ENCODE peak calls at places on chromosomes 4 and X, in ten cellular contexts. Z, O, X, P, G, R, M, N, D and L are unnamed samples.

GRCh38 chr4:119310826-119311225 is 11.1 kb downstream of the FABP2 start:
- DNase-seq in N (no peak), X (no peak), D (no peak), Z (no peak), G (no peak), O (no peak), P (no peak), R (no peak), M (no peak), L (no peak)

GRCh38 chr4:14559641-14560040 is 442.6 kb upstream of the CPEB2 start:
- DNase-seq in M (no peak), R (no peak), X (no peak), P (no peak), G (no peak), N (no peak), D (no peak), Z (no peak), O (no peak), L (no peak)

GRCh38 chrX:53511302-53511701 is 77.1 kb upstream of the HSD17B10 start:
- DNase-seq in X (no peak), D (no peak), R (no peak), Z (no peak), N (no peak), G (no peak), M (no peak), O (no peak), P (no peak), L (no peak)

GRCh38 chr4:120557372-120557771 is 365.2 kb downstream of the PRDM5 start:
- DNase-seq in D (no peak), Z (no peak), P (no peak), G (peak), X (no peak), O (no peak), M (no peak), R (no peak), N (no peak), L (peak)

GRCh38 chr4:123833156-123833555 is 436.6 kb downstream of the SPRY1 start:
- DNase-seq in Z (no peak), N (no peak), D (no peak), O (no peak), G (peak), R (no peak), P (no peak), X (no peak), M (no peak), L (no peak)

GRCh38 chr4:180665994-180666818 is 1577.0 kb upstream of the TENM3 start:
- DNase-seq in M (peak), O (peak), D (peak), X (no peak), P (peak), Z (no peak), G (peak), N (peak), R (peak), L (no peak)

GRCh38 chr4:177051473-177052060 is 258.1 kb upstream of the NEIL3 start:
- DNase-seq in G (peak), D (no peak), R (peak), N (no peak), P (peak), M (no peak), O (peak), Z (no peak), X (no peak), L (no peak)

GRCh38 chr4:48602222-48602621 is 112.2 kb downstream of the ZAR1 start:
- DNase-seq in D (no peak), X (no peak), O (no peak), P (no peak), N (peak), G (peak), M (peak), Z (no peak), R (no peak), L (peak)

GRCh38 chr4:108385076-108385475 is 216.3 kb upstream of the LEF1 start:
- DNase-seq in G (no peak), O (no peak), X (no peak), P (no peak), R (no peak), M (no peak), Z (no peak), D (no peak), N (no peak), L (no peak)

GRCh38 chr4:76504613-76505465 is 69.8 kb downstream of the SHROOM3 start:
- DNase-seq in P (peak), D (no peak), R (peak), O (peak), N (peak), G (peak), Z (no peak), M (peak), X (no peak), L (no peak)

GRCh38 chrX:69015156-69015555 is 150.1 kb downstream of the PJA1 start:
- DNase-seq in M (no peak), X (peak), P (no peak), R (peak), N (no peak), G (no peak), O (no peak), Z (no peak), D (no peak), L (no peak)

GRCh38 chr4:22240814-22241213 is 275.1 kb downstream of the ADGRA3 start:
- DNase-seq in O (no peak), N (no peak), X (no peak), R (no peak), D (no peak), G (no peak), Z (no peak), M (no peak), P (no peak), L (no peak)

GRCh38 chr4:142406917-142407501 is 439.1 kb downstream of the INPP4B start:
- DNase-seq in M (no peak), Z (no peak), D (no peak), P (no peak), N (no peak), X (no peak), G (no peak), R (no peak), O (no peak), L (no peak)

GRCh38 chrX:85052636-85053343 is 49.1 kb downstream of the APOOL start:
- DNase-seq in P (no peak), N (peak), R (no peak), X (no peak), O (no peak), Z (no peak), G (peak), D (no peak), M (peak), L (peak)

GRCh38 chr4:30720656-30721352 is 635 bp downstream of the PCDH7 start:
- DNase-seq in P (peak), R (peak), G (no peak), D (no peak), M (peak), X (peak), N (no peak), O (no peak), Z (no peak), L (no peak)

GRCh38 chr4:40629401-40630334 is at the start of gene RBM47:
- DNase-seq in O (no peak), N (no peak), R (peak), X (peak), G (peak), M (peak), D (peak), P (peak), Z (peak), L (no peak)

GRCh38 chr4:176360446-176360845 is 40.7 kb downstream of the SPCS3 start:
- DNase-seq in Z (no peak), P (no peak), N (no peak), D (no peak), R (no peak), X (no peak), M (no peak), O (no peak), G (peak), L (no peak)

GRCh38 chrX:73127700-73128241 is 48.5 kb upstream of the PABPC1L2A start:
- DNase-seq in N (no peak), D (no peak), R (no peak), O (no peak), Z (no peak), G (no peak), X (peak), M (no peak), P (peak), L (no peak)

GRCh38 chr4:107035711-107036601 is at the start of gene DKK2:
- DNase-seq in Z (no peak), R (peak), X (peak), O (no peak), G (peak), D (peak), P (peak), N (no peak), M (peak), L (no peak)

GRCh38 chr4:38237139-38237538 is 276.9 kb downstream of the PTTG2 start:
- DNase-seq in G (peak), O (no peak), N (peak), M (peak), Z (no peak), X (no peak), D (no peak), R (no peak), P (no peak), L (peak)

GRCh38 chrX:109134777-109135176 is 347.1 kb downstream of the GUCY2F start:
- DNase-seq in R (no peak), O (no peak), D (no peak), P (no peak), X (no peak), N (no peak), M (no peak), Z (no peak), G (no peak), L (no peak)

GRCh38 chr4:69754926-69755580 is 5.4 kb downstream of the SULT1B1 start:
- DNase-seq in D (no peak), O (no peak), M (no peak), X (no peak), Z (no peak), G (no peak), P (no peak), R (no peak), N (no peak), L (no peak)

GRCh38 chr4:152894673-152895072 is 41.5 kb upstream of the FHDC1 start:
- DNase-seq in O (no peak), D (no peak), N (peak), G (peak), R (no peak), M (peak), P (no peak), X (no peak), Z (no peak), L (peak)

GRCh38 chrX:154368630-154369452 is 5.6 kb downstream of the FLNA start:
- DNase-seq in G (peak), R (peak), P (no peak), N (peak), X (no peak), M (peak), O (no peak), D (no peak), Z (peak), L (peak)

GRCh38 chrX:118761950-118762725 is 34.7 kb downstream of the IL13RA1 start:
- DNase-seq in Z (no peak), P (no peak), X (no peak), D (no peak), M (no peak), O (no peak), G (no peak), R (no peak), N (no peak), L (no peak)

GRCh38 chr4:41957634-41958033 is 22.4 kb downstream of the TMEM33 start:
- DNase-seq in D (no peak), R (peak), N (no peak), M (no peak), P (peak), O (no peak), X (no peak), G (peak), Z (no peak), L (no peak)

GRCh38 chr4:5971077-5971447 is 47.2 kb downstream of the C4orf50 start:
- DNase-seq in D (no peak), M (no peak), G (no peak), R (no peak), N (no peak), O (no peak), Z (no peak), X (peak), P (no peak), L (no peak)

GRCh38 chr4:4406455-4407298 is 19.8 kb downstream of the NSG1 start:
- DNase-seq in P (no peak), D (no peak), X (no peak), Z (no peak), G (no peak), R (no peak), N (no peak), M (no peak), O (no peak), L (no peak)

GRCh38 chr4:123786955-123787354 is 390.4 kb downstream of the SPRY1 start:
- DNase-seq in X (no peak), D (no peak), O (no peak), N (no peak), M (no peak), R (no peak), P (no peak), G (no peak), Z (no peak), L (no peak)

GRCh38 chr4:23957465-23957864 is 67.6 kb upstream of the PPARGC1A start:
- DNase-seq in Z (no peak), G (no peak), R (no peak), N (no peak), X (no peak), D (no peak), O (no peak), P (no peak), M (no peak), L (no peak)

GRCh38 chr4:14100349-14100748 is 472.8 kb upstream of the BOD1L1 start:
- DNase-seq in D (no peak), X (no peak), R (no peak), P (no peak), Z (no peak), M (no peak), O (no peak), G (no peak), N (no peak), L (no peak)

GRCh38 chr4:74499986-74500781 is 55.2 kb downstream of the AREG start:
- DNase-seq in N (no peak), G (peak), P (no peak), O (no peak), D (no peak), X (no peak), Z (no peak), R (no peak), M (peak), L (no peak)

GRCh38 chr4:99808260-99808857 is 8.3 kb upstream of the DAPP1 start:
- DNase-seq in G (peak), N (no peak), Z (peak), P (peak), X (peak), M (peak), D (peak), O (peak), R (peak), L (no peak)